ENCODE peak calls at places on chromosomes 5 and 9, in nine cellular contexts. G is uterus, J is IMR-90, N is lower leg skin, K is H54, O is heart left ventricle, Y is upper lobe of left lung, B is Peyer's patch, Z is transverse colon. S is an unnamed sample.

GRCh38 chr9:69307446-69308216 is 17.4 kb upstream of the ENTREP1 start:
- DNase-seq in B (no peak), K (no peak), O (no peak), G (no peak), Y (peak), Z (no peak), N (no peak), J (peak), S (no peak)

GRCh38 chr5:162785673-162786072 is 651.7 kb upstream of the CCNG1 start:
- DNase-seq in B (no peak), K (no peak), O (no peak), G (no peak), Z (no peak), J (no peak), N (no peak), Y (no peak), S (no peak)

GRCh38 chr9:96152550-96152949 is 149.4 kb downstream of the HSD17B3 start:
- DNase-seq in Y (no peak), B (no peak), Z (no peak), N (no peak), K (no peak), J (no peak), O (no peak), G (no peak), S (no peak)

GRCh38 chr5:113293068-113293571 is 141.7 kb downstream of the TSSK1B start:
- DNase-seq in J (peak), O (no peak), B (no peak), K (no peak), Y (no peak), G (no peak), Z (no peak), N (no peak), S (no peak)

GRCh38 chr9:15722888-15723287 is 170.0 kb downstream of the CCDC171 start:
- DNase-seq in B (no peak), Z (no peak), K (no peak), J (peak), Y (no peak), O (no peak), G (no peak), N (no peak), S (no peak)

GRCh38 chr9:100933656-100934055 is 94.9 kb upstream of the PLPPR1 start:
- DNase-seq in G (no peak), N (no peak), Y (no peak), K (no peak), O (no peak), B (no peak), J (no peak), Z (no peak), S (no peak)

GRCh38 chr9:120366646-120367019 is 213.3 kb downstream of the CDK5RAP2 start:
- DNase-seq in Y (peak), B (no peak), J (peak), N (no peak), O (no peak), K (peak), Z (no peak), G (no peak), S (no peak)

GRCh38 chr5:172044631-172045314 is 38.3 kb upstream of the FBXW11 start:
- DNase-seq in Y (no peak), Z (no peak), O (no peak), J (no peak), G (no peak), K (no peak), B (no peak), N (peak), S (no peak)

GRCh38 chr5:144205141-144205551 is 34.5 kb downstream of the KCTD16 start:
- DNase-seq in Z (no peak), O (no peak), J (peak), B (no peak), Y (no peak), G (no peak), N (peak), K (peak), S (no peak)

GRCh38 chr5:40601198-40601868 is 78.4 kb upstream of the PTGER4 start:
- DNase-seq in O (no peak), Y (no peak), N (no peak), Z (no peak), K (no peak), G (no peak), J (no peak), B (no peak), S (no peak)

GRCh38 chr9:78692871-78693270 is 395.9 kb downstream of the PSAT1 start:
- DNase-seq in O (no peak), J (peak), N (no peak), Z (no peak), Y (no peak), G (no peak), B (no peak), K (no peak), S (no peak)

GRCh38 chr5:95057610-95058009 is 227.3 kb downstream of the MCTP1 start:
- DNase-seq in Y (no peak), N (no peak), K (no peak), Z (no peak), J (no peak), O (no peak), B (no peak), G (no peak), S (no peak)

GRCh38 chr5:128695791-128696520 is 157.9 kb upstream of the FBN2 start:
- DNase-seq in O (no peak), Y (no peak), N (no peak), J (peak), G (no peak), Z (no peak), K (no peak), B (no peak), S (no peak)

GRCh38 chr9:133821606-133822438 is 83.7 kb upstream of the SARDH start:
- DNase-seq in K (no peak), G (no peak), B (no peak), Y (no peak), Z (no peak), J (peak), O (no peak), N (no peak), S (no peak)

GRCh38 chr5:147918899-147919298 is 12.6 kb upstream of the C5orf46 start:
- DNase-seq in N (no peak), B (no peak), O (no peak), K (no peak), J (no peak), Y (no peak), G (no peak), Z (no peak), S (no peak)

GRCh38 chr5:132747064-132747692 is at the start of gene CCNI2:
- DNase-seq in O (no peak), K (no peak), B (peak), G (no peak), N (no peak), J (no peak), Z (peak), Y (no peak), S (peak)

GRCh38 chr9:80699551-80699998 is 989.8 kb downstream of the TLE1 start:
- DNase-seq in K (no peak), Y (no peak), J (peak), B (no peak), N (no peak), O (no peak), G (no peak), Z (no peak), S (no peak)

GRCh38 chr5:56941981-56942380 is 9.9 kb downstream of the MIER3 start:
- DNase-seq in G (no peak), Y (no peak), N (no peak), O (no peak), J (peak), K (no peak), Z (no peak), B (no peak), S (no peak)

GRCh38 chr9:133708123-133708769 is 29.9 kb downstream of the SARDH start:
- DNase-seq in B (no peak), N (no peak), Z (no peak), O (peak), Y (no peak), K (no peak), J (no peak), G (no peak), S (no peak)

GRCh38 chr5:172716796-172717313 is 54.1 kb downstream of the DUSP1 start:
- DNase-seq in B (peak), Y (peak), N (peak), J (peak), G (peak), O (peak), K (peak), Z (peak), S (peak)

GRCh38 chr5:41410737-41411136 is 99.7 kb downstream of the PLCXD3 start:
- DNase-seq in B (no peak), Y (no peak), G (no peak), N (no peak), O (no peak), K (no peak), J (no peak), Z (no peak), S (peak)

GRCh38 chr5:149301744-149302380 is 30.2 kb downstream of the AFAP1L1 start:
- DNase-seq in K (no peak), O (no peak), G (no peak), N (no peak), B (no peak), Y (no peak), Z (no peak), J (peak), S (no peak)

GRCh38 chr5:103598997-103599556 is 36.5 kb upstream of the NUDT12 start:
- DNase-seq in J (peak), G (no peak), N (no peak), Z (no peak), K (no peak), O (no peak), Y (no peak), B (no peak), S (no peak)

GRCh38 chr5:149357370-149358293 is at the start of gene PCYOX1L:
- DNase-seq in B (peak), N (peak), Z (peak), G (peak), Y (peak), O (peak), K (peak), J (peak), S (peak)

GRCh38 chr5:37044120-37044519 is 167.6 kb downstream of the NIPBL start:
- DNase-seq in Z (no peak), O (no peak), K (no peak), Y (no peak), B (no peak), N (no peak), G (no peak), J (no peak), S (no peak)

GRCh38 chr5:154773314-154773713 is 18.1 kb downstream of the LARP1 start:
- DNase-seq in N (no peak), Z (no peak), J (no peak), G (no peak), B (no peak), O (no peak), K (no peak), Y (no peak), S (peak)

GRCh38 chr5:76365558-76365957 is 37.5 kb upstream of the IQGAP2 start:
- DNase-seq in Z (no peak), N (no peak), G (no peak), J (no peak), O (no peak), B (no peak), K (no peak), Y (no peak), S (no peak)

GRCh38 chr9:125172351-125172750 is 17.3 kb downstream of the PPP6C start:
- DNase-seq in B (no peak), O (no peak), K (no peak), Z (no peak), J (no peak), G (no peak), N (peak), Y (no peak), S (no peak)

GRCh38 chr5:158212237-158212636 is 353.3 kb upstream of the CLINT1 start:
- DNase-seq in B (no peak), J (no peak), G (no peak), N (no peak), O (no peak), Y (no peak), K (no peak), Z (no peak), S (no peak)

GRCh38 chr9:121661328-121661727 is 9.9 kb downstream of the DAB2IP start:
- DNase-seq in O (no peak), B (no peak), Y (no peak), G (no peak), J (no peak), N (no peak), K (no peak), Z (no peak), S (no peak)

GRCh38 chr5:125042243-125042887 is 295.9 kb upstream of the ZNF608 start:
- DNase-seq in N (no peak), Z (no peak), B (no peak), Y (no peak), G (no peak), O (no peak), J (peak), K (no peak), S (no peak)

GRCh38 chr9:79166005-79166404 is 405.8 kb upstream of the TLE4 start:
- DNase-seq in J (peak), B (no peak), N (no peak), O (no peak), K (no peak), G (no peak), Z (no peak), Y (no peak), S (no peak)

GRCh38 chr9:136762915-136763648 is 1.2 kb downstream of the LCN15 start:
- DNase-seq in K (peak), B (peak), Y (peak), N (no peak), Z (peak), G (peak), J (no peak), O (no peak), S (peak)
- TF ChIP-seq POLR2A in K (no peak), B (no peak), Y (no peak), N (no peak), Z (no peak), G (no peak), J (no peak), O (peak), S (no peak)

GRCh38 chr5:151703227-151703626 is 16.5 kb upstream of the SPARC start:
- DNase-seq in O (no peak), J (no peak), Z (no peak), B (no peak), Y (no peak), K (no peak), N (no peak), G (no peak), S (no peak)
- TF ChIP-seq POLR2A in O (no peak), J (no peak), Z (no peak), B (no peak), Y (no peak), K (no peak), N (no peak), G (no peak), S (no peak)

GRCh38 chr9:91331849-91332248 is 29.9 kb downstream of the AUH start:
- DNase-seq in Y (no peak), B (no peak), N (no peak), G (no peak), Z (no peak), O (no peak), J (no peak), K (no peak), S (no peak)
- TF ChIP-seq POLR2A in Y (no peak), B (no peak), N (no peak), G (no peak), Z (no peak), O (no peak), J (no peak), K (no peak), S (no peak)

DNA sequence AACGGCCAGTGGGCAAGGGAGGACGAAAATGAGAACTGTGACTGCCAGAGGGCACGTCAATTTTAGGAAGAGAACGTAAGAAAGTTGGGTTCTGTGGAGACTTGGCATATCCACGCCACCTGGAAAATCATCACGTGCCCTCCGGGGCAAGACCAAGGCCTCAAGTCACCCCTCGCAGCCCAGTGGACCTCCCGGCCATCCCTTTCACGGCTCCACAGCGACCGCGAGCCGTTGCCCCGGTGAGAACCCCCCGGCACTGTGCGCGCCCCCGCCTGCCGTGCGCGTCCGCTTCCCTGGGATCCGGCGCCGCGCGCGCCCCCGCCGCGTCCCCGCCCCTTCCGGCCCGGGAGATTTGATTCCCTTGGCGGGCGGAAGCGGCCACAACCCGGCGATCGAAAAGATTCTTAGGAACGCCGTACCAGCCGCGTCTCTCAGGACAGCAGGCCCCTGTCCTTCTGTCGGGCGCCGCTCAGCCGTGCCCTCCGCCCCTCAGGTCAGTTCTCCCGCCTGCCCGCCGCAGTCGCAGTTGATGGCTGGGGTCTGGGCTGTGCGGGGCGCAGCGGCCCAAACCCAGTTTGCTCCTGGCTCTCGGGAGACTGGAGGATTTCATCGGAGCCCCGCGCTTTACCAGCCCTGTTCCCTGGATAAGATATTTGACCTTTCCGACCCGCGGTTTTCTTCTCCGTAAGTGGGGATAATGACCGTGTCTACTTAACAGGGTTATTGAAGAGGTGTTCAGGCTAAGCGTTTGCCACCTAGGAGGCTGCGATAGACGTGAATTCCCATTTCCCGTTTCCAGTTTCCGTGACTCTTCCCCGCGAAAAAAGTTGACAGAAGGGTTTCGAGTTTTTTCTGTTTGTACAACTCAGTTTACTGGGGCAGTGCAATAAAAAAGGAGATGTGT is at the start of gene MELK:
- DNase-seq in J (peak), K (peak), O (peak), G (peak), B (peak), N (peak), Y (peak), Z (peak), S (peak)
- TF ChIP-seq POLR2A in J (no peak), K (peak), O (peak), G (peak), B (peak), N (no peak), Y (no peak), Z (peak), S (peak)